ENCODE peak calls at places on chromosomes 11 and 22, in six cellular contexts. F is gastrocnemius medialis, C is OCI-LY7, N is uterus, J is lower leg skin, D is coronary artery. Y is an unnamed sample.

GRCh38 chr11:128318856-128319474 is 268.4 kb downstream of the ETS1 start:
- DNase-seq in J (no peak), C (peak), N (no peak), D (no peak), F (no peak), Y (no peak)

GRCh38 chr22:32971252-32971651 is 86.9 kb downstream of the SYN3 start:
- DNase-seq in N (peak), D (no peak), C (no peak), J (peak), F (no peak), Y (no peak)

GRCh38 chr11:44766972-44767278 is 40.2 kb downstream of the TSPAN18 start:
- DNase-seq in D (peak), C (no peak), N (peak), F (no peak), J (peak), Y (peak)

GRCh38 chr11:34214961-34215805 is 109.8 kb downstream of the NAT10 start:
- DNase-seq in F (no peak), C (no peak), D (no peak), N (no peak), J (no peak), Y (no peak)

GRCh38 chr11:113473983-113474361 is 1.2 kb downstream of the DRD2 start:
- DNase-seq in D (no peak), N (no peak), F (no peak), C (no peak), J (no peak), Y (no peak)

GRCh38 chr11:70203749-70204465 is 811 bp downstream of the FADD start:
- DNase-seq in F (peak), C (peak), J (no peak), N (peak), D (no peak), Y (peak)

GRCh38 chr11:27722117-27722844 is 22.0 kb upstream of the BDNF start:
- DNase-seq in D (no peak), J (no peak), F (no peak), C (no peak), N (no peak), Y (no peak)

GRCh38 chr11:77075425-77075905 is 8.7 kb downstream of the CAPN5 start:
- DNase-seq in D (peak), N (no peak), C (no peak), J (peak), F (no peak), Y (no peak)

GRCh38 chr11:61411589-61411988 is 18.2 kb downstream of the CPSF7 start:
- DNase-seq in C (no peak), F (no peak), N (no peak), J (no peak), D (no peak), Y (no peak)

GRCh38 chr11:4065086-4065485 is 29.5 kb upstream of the RRM1 start:
- DNase-seq in D (no peak), C (no peak), J (no peak), F (no peak), N (no peak), Y (no peak)

GRCh38 chr22:43996170-43996980 is 27.7 kb upstream of the PARVB start:
- DNase-seq in N (peak), D (no peak), F (peak), C (no peak), J (peak), Y (no peak)

GRCh38 chr22:48171294-48171693 is 1408.8 kb downstream of the TBC1D22A start:
- DNase-seq in F (no peak), N (no peak), C (no peak), D (peak), J (peak), Y (no peak)

GRCh38 chr11:106697058-106697457 is 321.2 kb downstream of the GUCY1A2 start:
- DNase-seq in N (no peak), F (no peak), D (no peak), J (no peak), C (no peak), Y (no peak)

GRCh38 chr11:120894207-120894989 is 129.5 kb upstream of the TBCEL start:
- DNase-seq in J (no peak), F (no peak), C (no peak), N (no peak), D (no peak), Y (no peak)

GRCh38 chr22:20762233-20762796 is 11.6 kb upstream of the SERPIND1 start:
- DNase-seq in N (no peak), F (no peak), D (no peak), C (no peak), J (no peak), Y (no peak)

GRCh38 chr22:38900677-38901076 is 28.7 kb upstream of the CBX6 start:
- DNase-seq in F (no peak), J (no peak), D (no peak), C (peak), N (no peak), Y (no peak)

GRCh38 chr11:17548444-17548843 is 1.4 kb downstream of the OTOG start:
- DNase-seq in C (peak), N (no peak), J (no peak), F (no peak), D (no peak), Y (no peak)

GRCh38 chr11:114075343-114075610 is 15.8 kb downstream of the ZBTB16 start:
- DNase-seq in F (no peak), D (no peak), N (no peak), C (no peak), J (peak), Y (no peak)

GRCh38 chr11:79436911-79437273 is 3.9 kb downstream of the TENM4 start:
- DNase-seq in F (no peak), J (no peak), D (no peak), C (no peak), N (no peak), Y (no peak)

GRCh38 chr11:29707924-29708323 is 308.9 kb downstream of the KCNA4 start:
- DNase-seq in F (no peak), C (no peak), D (no peak), J (no peak), N (no peak), Y (no peak)

GRCh38 chr11:123238297-123238696 is 43.2 kb upstream of the CLMP start:
- DNase-seq in F (peak), J (peak), C (no peak), D (peak), N (no peak), Y (peak)

GRCh38 chr22:26330971-26331625 is 98.0 kb upstream of the ASPHD2 start:
- DNase-seq in F (no peak), C (peak), D (no peak), N (no peak), J (no peak), Y (no peak)

GRCh38 chr11:68387840-68388239 is 72.7 kb upstream of the PPP6R3 start:
- DNase-seq in F (no peak), C (no peak), D (no peak), J (no peak), N (no peak), Y (no peak)

GRCh38 chr11:29306527-29306926 is 710.3 kb downstream of the KCNA4 start:
- DNase-seq in J (no peak), N (no peak), F (no peak), D (no peak), C (no peak), Y (no peak)

GRCh38 chr11:36000616-36001190 is 56.8 kb downstream of the LDLRAD3 start:
- DNase-seq in F (no peak), J (no peak), C (no peak), N (no peak), D (no peak), Y (no peak)

GRCh38 chr11:13368041-13368446 is 90.5 kb downstream of the BMAL1 start:
- DNase-seq in N (no peak), F (no peak), C (no peak), J (no peak), D (no peak), Y (no peak)

DNA sequence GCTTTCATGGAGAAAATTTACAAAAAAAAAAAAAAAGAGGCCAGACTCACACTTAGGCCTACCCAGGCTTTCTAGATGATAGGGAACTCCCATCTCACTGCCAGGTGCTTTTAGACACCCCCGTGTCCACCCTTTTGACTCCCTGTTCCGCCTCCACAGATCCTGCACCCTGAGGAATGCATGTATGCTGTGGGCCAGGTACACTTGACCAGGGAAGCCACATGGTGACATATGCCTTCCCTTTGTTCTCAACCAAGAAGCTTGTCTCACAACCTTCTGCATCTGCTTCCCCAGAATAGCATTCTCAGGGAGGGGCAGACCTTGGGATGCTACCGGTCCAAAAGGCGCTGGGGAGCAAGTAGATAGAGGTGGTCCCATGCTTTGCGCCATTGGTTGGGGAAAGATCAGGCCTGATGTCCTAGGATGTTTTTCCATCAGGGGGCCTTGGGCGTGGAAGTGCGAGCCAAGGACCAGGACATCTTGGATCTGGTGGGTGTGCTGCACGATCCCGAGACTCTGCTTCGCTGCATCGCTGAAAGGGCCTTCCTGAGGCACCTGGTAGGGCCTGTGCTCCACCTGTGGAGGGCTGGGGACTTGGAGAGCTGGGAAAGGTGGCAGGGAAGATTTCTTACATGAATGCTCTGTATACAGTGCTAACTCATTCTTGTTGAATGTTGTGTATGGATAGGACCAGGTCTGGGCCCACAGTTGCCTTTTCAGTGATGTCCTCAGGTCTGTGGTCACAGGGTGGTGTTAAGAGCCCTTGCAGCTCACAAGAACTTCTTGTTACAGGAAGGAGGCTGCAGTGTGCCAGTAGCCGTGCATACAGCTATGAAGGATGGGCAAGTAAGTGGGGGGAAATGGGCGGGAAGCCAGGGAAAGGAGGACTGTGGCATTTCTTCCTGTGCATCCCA is 7.5 kb downstream of the HMBS start:
- DNase-seq in F (no peak), N (no peak), J (no peak), D (no peak), C (peak), Y (no peak)
- H3K4me3 ChIP-seq in F (no peak), N (no peak), J (no peak), D (peak), C (peak), Y (no peak)

GRCh38 chr11:63766501-63767270 is 1.9 kb downstream of the ZFTA start:
- DNase-seq in N (peak), D (no peak), C (no peak), J (no peak), F (no peak), Y (no peak)

GRCh38 chr11:63769719-63770443 is 1.3 kb upstream of the ZFTA start:
- DNase-seq in F (no peak), D (peak), J (no peak), C (no peak), N (peak), Y (no peak)

GRCh38 chr11:63767415-63768231 is 952 bp downstream of the ZFTA start:
- DNase-seq in C (peak), N (peak), F (peak), J (peak), D (peak), Y (peak)

GRCh38 chr11:63769044-63769718 is 606 bp upstream of the ZFTA start:
- DNase-seq in N (peak), D (no peak), C (peak), J (no peak), F (no peak), Y (peak)

GRCh38 chr11:63768232-63769043 is at the start of gene ZFTA:
- DNase-seq in J (no peak), D (no peak), C (peak), F (no peak), N (peak), Y (no peak)
- TF ChIP-seq CTCF in J (no peak), D (peak), C (peak), F (peak), N (peak), Y (peak)

DNA sequence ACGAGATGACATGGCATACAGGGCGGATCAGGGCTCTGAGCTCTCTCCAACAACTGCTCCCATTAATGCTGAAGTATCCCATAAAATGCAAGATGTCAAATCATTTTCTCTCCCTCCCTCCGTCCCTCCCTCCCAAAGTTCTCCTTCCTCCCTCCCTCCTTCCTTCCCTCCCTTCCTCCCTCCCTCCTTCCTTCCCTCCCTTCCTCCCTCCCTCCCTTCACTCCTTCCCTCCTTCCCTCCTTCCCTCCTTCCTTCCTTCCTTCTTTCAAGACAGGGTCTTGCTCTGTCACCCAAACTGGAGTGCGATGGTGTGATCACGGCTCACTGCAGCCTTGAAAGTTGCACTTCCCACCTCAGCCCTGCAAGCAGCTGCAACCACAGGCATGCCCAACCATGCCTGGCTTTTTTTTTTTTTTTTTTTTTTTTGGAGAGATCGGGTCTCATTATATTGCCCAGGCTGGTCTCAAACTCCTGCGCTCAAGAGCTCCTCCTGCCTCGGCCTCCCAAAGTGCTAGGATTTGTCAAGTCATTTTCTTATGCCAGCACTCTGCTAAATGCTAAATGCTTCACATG is 38.2 kb downstream of the TXN2 start:
- DNase-seq in C (peak), N (no peak), J (no peak), D (no peak), F (no peak), Y (no peak)
- H3K4me3 ChIP-seq in C (no peak), N (no peak), J (no peak), D (no peak), F (no peak), Y (no peak)

GRCh38 chr11:20256925-20257324 is 96.7 kb upstream of the DBX1 start:
- DNase-seq in F (no peak), D (no peak), J (no peak), C (no peak), N (no peak), Y (no peak)
- TF ChIP-seq CTCF in F (no peak), D (no peak), J (no peak), C (no peak), N (no peak), Y (no peak)

DNA sequence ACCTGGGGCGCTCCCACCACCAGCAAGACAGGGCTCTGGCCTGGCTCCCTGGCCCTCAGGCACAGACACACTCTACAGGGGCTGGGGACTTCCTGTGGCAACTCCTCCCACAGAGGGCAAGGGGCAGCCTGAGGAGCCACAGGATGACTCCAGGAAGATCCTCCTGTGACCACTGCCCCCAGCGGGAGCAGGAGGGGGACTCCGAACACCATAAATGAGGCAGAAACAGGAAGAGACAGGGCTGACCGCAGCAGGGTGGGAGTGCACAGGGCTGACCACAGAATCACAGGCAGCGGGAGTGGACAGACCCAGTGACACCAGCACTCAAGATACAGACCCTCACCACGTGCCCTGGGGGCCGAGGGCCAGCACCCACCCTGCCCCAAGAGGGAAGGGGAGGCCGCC is 10.8 kb downstream of the ARAP1 start:
- DNase-seq in D (no peak), N (no peak), F (no peak), C (peak), J (no peak), Y (no peak)
- H3K4me3 ChIP-seq in D (no peak), N (no peak), F (no peak), C (no peak), J (no peak), Y (no peak)

Y was measured in right atrium auricular region.